ENCODE peak calls at places on chromosomes 11 and 22, in eight cellular contexts. B is endothelial cell of umbilical vein, A is K562, F is neuronal stem cell, Q is H1, C is GM23248, V is PC-3, T is mesenchymal stem cell. P is an unnamed sample.

GRCh38 chr11:16966633-16967346 is 47.4 kb downstream of the PLEKHA7 start:
- DNase-seq in B (no peak), A (no peak), F (no peak), Q (no peak), C (no peak), V (no peak), T (no peak), P (peak; percentile 81)

GRCh38 chr22:37680191-37680851 is 4.9 kb downstream of the LGALS1 start:
- DNase-seq in B (no peak), A (no peak), F (no peak), Q (no peak), C (peak; percentile 33), V (no peak), T (no peak), P (no peak)

GRCh38 chr11:75312346-75312745 is 39.1 kb downstream of the ARRB1 start:
- DNase-seq in B (no peak), A (no peak), F (no peak), Q (no peak), C (no peak), V (no peak), T (no peak), P (no peak)

GRCh38 chr22:41177040-41177625 is 28.0 kb upstream of the L3MBTL2 start:
- DNase-seq in B (no peak), A (no peak), F (no peak), Q (no peak), C (no peak), V (no peak), T (no peak), P (no peak)

GRCh38 chr11:130580372-130580771 is 131.9 kb downstream of the ADAMTS15 start:
- DNase-seq in B (peak; percentile 61), A (no peak), F (peak; percentile 71), Q (peak; percentile 59), C (peak; percentile 89), V (peak; percentile 94), T (peak; percentile 50), P (no peak)

GRCh38 chr11:15258433-15259350 is 144.0 kb downstream of the INSC start:
- DNase-seq in B (no peak), A (no peak), F (no peak), Q (no peak), C (peak; percentile 29), V (peak; percentile 31), T (peak; percentile 54), P (peak; percentile 22)

GRCh38 chr22:17910561-17911311 is 113.6 kb downstream of the MICAL3 start:
- DNase-seq in B (peak; percentile 94), A (peak; percentile 31), F (no peak), Q (no peak), C (peak; percentile 97), V (peak; percentile 35), T (peak; percentile 95), P (peak; percentile 27)

GRCh38 chr11:132078230-132078629 is 707.8 kb downstream of the NTM start:
- DNase-seq in B (no peak), A (no peak), F (no peak), Q (no peak), C (no peak), V (no peak), T (no peak), P (no peak)

GRCh38 chr22:39244496-39245129 is at the start of gene PDGFB:
- DNase-seq in B (peak; percentile 65), A (no peak), F (no peak), Q (no peak), C (peak; percentile 35), V (peak; percentile 62), T (peak; percentile 44), P (peak; percentile 42)

GRCh38 chr11:77029829-77030228 is 4.4 kb upstream of the B3GNT6 start:
- DNase-seq in B (no peak), A (no peak), F (no peak), Q (no peak), C (no peak), V (peak; percentile 9), T (no peak), P (peak; percentile 71)

GRCh38 chr11:111582163-111582562 is 20.1 kb upstream of the SIK2 start:
- DNase-seq in B (peak; percentile 77), A (no peak), F (no peak), Q (no peak), C (peak; percentile 32), V (no peak), T (peak; percentile 40), P (no peak)

GRCh38 chr11:67500818-67501584 is 4.2 kb downstream of the PITPNM1 start:
- DNase-seq in B (no peak), A (no peak), F (no peak), Q (no peak), C (peak; percentile 38), V (no peak), T (no peak), P (no peak)

GRCh38 chr22:45997077-45997774 is 20.3 kb upstream of the WNT7B start:
- DNase-seq in B (peak; percentile 98), A (peak; percentile 28), F (no peak), Q (no peak), C (peak; percentile 97), V (peak; percentile 64), T (peak; percentile 97), P (peak; percentile 75)

GRCh38 chr22:29509298-29509697 is 29.3 kb downstream of the NEFH start:
- DNase-seq in B (no peak), A (no peak), F (no peak), Q (no peak), C (no peak), V (no peak), T (no peak), P (no peak)
- H3K9ac ChIP-seq in B (no peak overlapping the region), A (no peak overlapping the region), F (no peak overlapping the region), Q (no peak overlapping the region), C (no peak overlapping the region), V (no peak overlapping the region), T (no peak overlapping the region), P (no peak overlapping the region)

DNA sequence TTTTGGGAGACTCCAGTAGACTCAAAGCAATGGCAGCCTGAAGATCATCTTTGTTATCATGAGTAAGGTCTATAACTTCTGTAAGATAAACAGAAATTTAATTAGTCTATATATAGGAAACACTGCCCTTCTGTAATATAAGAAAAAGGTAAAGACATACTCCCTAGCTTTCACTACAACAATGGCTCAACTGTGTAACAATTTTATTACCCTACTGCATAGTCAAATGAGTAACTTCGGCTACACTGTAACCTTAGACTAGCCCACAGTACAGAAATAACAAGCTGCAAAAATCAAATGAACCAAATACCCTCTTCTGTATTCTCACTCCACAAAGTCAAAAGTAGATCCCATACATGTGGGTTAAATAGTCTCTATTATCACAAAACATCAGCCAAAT is 33.7 kb downstream of the USP28 start:
- DNase-seq in B (no peak), A (no peak), F (no peak), Q (no peak), C (no peak), V (no peak), T (no peak), P (no peak)
- H3K9ac ChIP-seq in B (no peak overlapping the region), A (no peak overlapping the region), F (no peak overlapping the region), Q (no peak overlapping the region), C (no peak overlapping the region), V (no peak overlapping the region), T (no peak overlapping the region), P (no peak overlapping the region)

DNA sequence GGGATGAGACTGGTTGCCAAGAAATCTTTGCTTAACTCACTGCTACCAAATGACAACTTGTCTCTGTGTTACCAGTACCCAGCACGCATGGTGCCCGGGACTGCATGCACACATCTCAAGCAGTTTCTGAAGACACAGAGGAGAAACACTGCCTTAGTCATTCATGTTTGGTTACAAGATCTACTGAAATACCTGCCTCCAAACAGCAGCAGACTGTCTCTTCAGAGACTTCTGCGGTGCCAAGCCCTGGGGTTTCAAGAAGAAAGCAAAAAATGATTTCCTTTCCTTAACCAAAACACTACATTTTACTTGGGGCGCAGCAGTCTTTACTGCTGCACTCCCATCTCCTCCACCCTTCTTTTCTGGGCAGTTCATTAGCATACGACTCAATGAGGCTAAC is 4.2 kb downstream of the NAP1L4 start:
- DNase-seq in B (peak; percentile 6), A (no peak), F (no peak), Q (no peak), C (peak; percentile 29), V (no peak), T (no peak), P (no peak)
- H3K9ac ChIP-seq in B (no peak overlapping the region), A (no peak overlapping the region), F (no peak overlapping the region), Q (no peak overlapping the region), C (peak overlapping the region; percentile 91), V (peak overlapping the region; percentile 99), T (peak overlapping the region; percentile 96), P (peak overlapping the region; percentile 9)

GRCh38 chr11:71488968-71489265 is 35.9 kb downstream of the NADSYN1 start:
- DNase-seq in B (no peak), A (no peak), F (no peak), Q (no peak), C (no peak), V (no peak), T (no peak), P (no peak)
- H3K9ac ChIP-seq in B (no peak overlapping the region), A (no peak overlapping the region), F (no peak overlapping the region), Q (no peak overlapping the region), C (no peak overlapping the region), V (no peak overlapping the region), T (no peak overlapping the region), P (no peak overlapping the region)

GRCh38 chr11:45180888-45181594 is 34.6 kb downstream of the PRDM11 start:
- DNase-seq in B (peak; percentile 59), A (peak; percentile 86), F (peak; percentile 38), Q (no peak), C (peak; percentile 86), V (peak; percentile 52), T (peak; percentile 80), P (peak; percentile 67)

GRCh38 chr11:45178890-45179663 is 32.6 kb downstream of the PRDM11 start:
- DNase-seq in B (peak; percentile 9), A (no peak), F (no peak), Q (no peak), C (peak; percentile 41), V (no peak), T (peak; percentile 68), P (no peak)

GRCh38 chr11:45180158-45180887 is 33.9 kb downstream of the PRDM11 start:
- DNase-seq in B (peak; percentile 40), A (peak; percentile 73), F (peak; percentile 49), Q (no peak), C (peak; percentile 57), V (peak; percentile 56), T (peak; percentile 21), P (peak; percentile 70)

GRCh38 chr11:45178223-45178622 is 31.8 kb downstream of the PRDM11 start:
- DNase-seq in B (no peak), A (no peak), F (no peak), Q (no peak), C (no peak), V (no peak), T (no peak), P (no peak)

DNA sequence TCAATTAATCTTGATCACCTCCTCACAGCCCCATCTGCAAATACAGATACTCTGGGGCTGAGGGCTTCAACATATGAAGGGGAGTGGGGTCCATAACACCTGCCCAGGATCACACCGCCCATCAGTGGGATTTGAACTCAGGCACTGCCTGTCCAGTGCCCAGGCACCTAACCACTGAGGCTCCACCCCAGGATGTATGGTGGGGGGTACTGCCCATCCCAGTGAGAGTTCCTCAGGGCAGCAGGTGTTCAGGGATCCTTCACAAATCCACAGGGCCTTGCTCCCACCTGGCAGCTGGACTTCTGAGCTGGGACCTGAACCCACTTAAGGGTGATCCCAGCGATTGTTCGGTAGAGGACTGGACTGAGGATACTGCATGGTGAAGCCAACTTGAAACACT is 33.2 kb downstream of the PRDM11 start:
- DNase-seq in B (no peak), A (no peak), F (no peak), Q (no peak), C (no peak), V (no peak), T (no peak), P (no peak)
- H3K9ac ChIP-seq in B (no peak overlapping the region), A (no peak overlapping the region), F (no peak overlapping the region), Q (no peak overlapping the region), C (no peak overlapping the region), V (peak overlapping the region; percentile 29), T (peak overlapping the region; percentile 28), P (peak overlapping the region; percentile 80)

P was measured in colonic mucosa.